ENCODE peak calls at places on chromosomes 13 and 19, in four cellular contexts. R is heart right ventricle, F is psoas muscle, P is colonic mucosa. L is an unnamed sample.

GRCh38 chr19:1383311-1384084 is at the start of gene NDUFS7:
- DNase-seq in P (peak), F (peak), R (peak), L (peak)

GRCh38 chr19:1206733-1207301 is 1.2 kb downstream of the STK11 start:
- DNase-seq in F (no peak), R (no peak), P (peak), L (no peak)

GRCh38 chr13:91955546-91956355 is 557.3 kb downstream of the GPC5 start:
- DNase-seq in P (no peak), R (no peak), F (no peak), L (no peak)

GRCh38 chr13:95659500-95659899 is 15.0 kb upstream of the DZIP1 start:
- DNase-seq in R (no peak), F (no peak), P (no peak), L (no peak)

GRCh38 chr19:38470788-38471480 is 37.4 kb downstream of the RYR1 start:
- DNase-seq in F (no peak), R (no peak), P (no peak), L (no peak)

GRCh38 chr19:52070496-52070895 is 21.9 kb upstream of the ZNF432 start:
- DNase-seq in R (no peak), P (no peak), F (no peak), L (no peak)

GRCh38 chr13:99652901-99653300 is 151.6 kb downstream of the TM9SF2 start:
- DNase-seq in F (no peak), R (no peak), P (no peak), L (no peak)

GRCh38 chr19:6135367-6135766 is at the start of gene ACSBG2:
- DNase-seq in P (no peak), F (no peak), R (no peak), L (no peak)

GRCh38 chr19:50912727-50913716 is 1.8 kb upstream of the KLK4 start:
- DNase-seq in R (no peak), F (no peak), P (no peak), L (no peak)

GRCh38 chr19:9865732-9866627 is 30.9 kb downstream of the PIN1 start:
- DNase-seq in R (no peak), P (no peak), F (no peak), L (no peak)

GRCh38 chr19:49592486-49593232 is 1.7 kb downstream of the PRR12 start:
- DNase-seq in P (peak), R (no peak), F (no peak), L (no peak)

GRCh38 chr13:71320452-71320851 is 546.6 kb downstream of the DACH1 start:
- DNase-seq in R (no peak), P (peak), F (no peak), L (peak)

GRCh38 chr19:28961772-28962500 is 251.0 kb downstream of the UQCRFS1 start:
- DNase-seq in F (no peak), P (no peak), R (no peak), L (no peak)

GRCh38 chr19:12788682-12789097 is 2.6 kb upstream of the JUNB start:
- DNase-seq in P (peak), R (peak), F (peak), L (peak)

GRCh38 chr13:49539313-49539712 is 43.6 kb downstream of the PHF11 start:
- DNase-seq in F (no peak), R (no peak), P (no peak), L (no peak)

GRCh38 chr19:10402441-10403038 is 802 bp downstream of the CDC37 start:
- DNase-seq in F (peak), R (peak), P (peak), L (no peak)

GRCh38 chr13:76846363-76846762 is 39.8 kb downstream of the KCTD12 start:
- DNase-seq in R (no peak), P (no peak), F (no peak), L (no peak)

GRCh38 chr19:47698631-47699359 is 14.4 kb upstream of the EHD2 start:
- DNase-seq in F (peak), R (no peak), P (no peak), L (no peak)

GRCh38 chr13:90485441-90485840 is 862.0 kb upstream of the MIR17HG start:
- DNase-seq in P (no peak), F (no peak), R (no peak), L (no peak)

GRCh38 chr19:33227242-33227650 is 1.6 kb upstream of the SLC7A10 start:
- DNase-seq in P (no peak), F (peak), R (peak), L (no peak)

GRCh38 chr13:110014719-110015118 is 228.3 kb upstream of the IRS2 start:
- DNase-seq in R (no peak), F (no peak), P (no peak), L (no peak)

GRCh38 chr13:112726018-112726767 is 36.4 kb downstream of the ATP11A start:
- DNase-seq in R (no peak), P (no peak), F (no peak), L (no peak)

GRCh38 chr19:2491130-2491801 is 15.3 kb downstream of the GADD45B start:
- DNase-seq in R (no peak), P (peak), F (peak), L (peak)

GRCh38 chr19:3670796-3671679 is 29.2 kb downstream of the PIP5K1C start:
- DNase-seq in R (peak), F (peak), P (peak), L (no peak)

GRCh38 chr13:78194904-78195639 is 276.4 kb upstream of the EDNRB start:
- DNase-seq in R (no peak), F (no peak), P (no peak), L (no peak)

GRCh38 chr13:84651288-84651687 is 769.0 kb upstream of the SLITRK1 start:
- DNase-seq in F (no peak), P (no peak), R (no peak), L (peak)

GRCh38 chr13:81275666-81276258 is 934.8 kb upstream of the SPRY2 start:
- DNase-seq in R (no peak), F (no peak), P (no peak), L (no peak)
- TF ChIP-seq CTCF in R (no peak), F (no peak), P (no peak), L (no peak)

GRCh38 chr19:40383668-40384248 is 6.2 kb downstream of the HIPK4 start:
- DNase-seq in R (no peak), P (no peak), F (no peak), L (no peak)

GRCh38 chr19:40379446-40380198 is 10.4 kb downstream of the HIPK4 start:
- DNase-seq in F (no peak), P (no peak), R (no peak), L (no peak)

GRCh38 chr19:40378509-40378908 is 11.5 kb downstream of the HIPK4 start:
- DNase-seq in F (no peak), P (no peak), R (no peak), L (no peak)

GRCh38 chr19:40380199-40381037 is 9.6 kb downstream of the HIPK4 start:
- DNase-seq in R (no peak), P (no peak), F (no peak), L (no peak)

DNA sequence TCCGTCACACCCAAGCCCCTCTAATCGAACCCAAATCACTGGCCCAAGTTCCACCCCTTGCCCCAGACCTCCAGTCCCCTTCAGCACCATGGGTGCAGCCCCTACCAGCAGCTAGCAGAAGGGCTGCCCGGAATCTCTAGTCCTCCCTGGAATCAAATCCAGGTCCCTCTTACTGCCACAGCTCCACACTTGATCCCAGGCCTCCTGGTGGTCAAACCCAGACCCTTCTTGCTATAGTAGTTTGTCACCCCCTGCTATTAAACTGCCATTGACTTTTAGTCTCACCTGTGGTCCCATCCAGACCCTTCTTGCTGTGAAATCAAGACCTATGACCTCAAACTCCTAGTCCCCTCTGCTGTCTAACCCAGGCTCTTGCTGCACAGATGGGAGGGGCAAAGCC is 8.7 kb downstream of the HIPK4 start:
- DNase-seq in P (no peak), F (no peak), R (no peak), L (no peak)
- TF ChIP-seq CTCF in P (no peak), F (no peak), R (no peak), L (no peak)

GRCh38 chr13:114043421-114044053 is 69.7 kb upstream of the C13orf46 start:
- DNase-seq in P (no peak), F (peak), R (no peak), L (no peak)
- TF ChIP-seq CTCF in P (no peak), F (peak), R (no peak), L (no peak)

GRCh38 chr13:41193919-41194824 is at the start of gene KBTBD7:
- DNase-seq in F (peak), P (peak), R (peak), L (peak)
- TF ChIP-seq CTCF in F (no peak), P (no peak), R (no peak), L (no peak)